ENCODE peak calls at places on chromosomes 12 and 14, in six cellular contexts. H is OCI-LY7, Z is PC-3, K is body of pancreas, T is right lobe of liver, A is A549. F is an unnamed sample. For H3K4me1, the result is how much of the 10 kb centered on the place peaks cover.

GRCh38 chr12:80404629-80405028 is 39.4 kb upstream of the PTPRQ start:
- DNase-seq in H (no peak), Z (peak), K (no peak), T (no peak), A (no peak), F (no peak)

GRCh38 chr14:104294628-104294982 is 156.2 kb downstream of the KIF26A start:
- DNase-seq in H (no peak), Z (no peak), K (no peak), T (peak), A (no peak), F (no peak)

GRCh38 chr12:47651368-47652254 is 54.2 kb downstream of the RPAP3 start:
- DNase-seq in H (peak), Z (peak), K (peak), T (peak), A (peak), F (no peak)

GRCh38 chr14:86464386-86464785 is 934.4 kb downstream of the FLRT2 start:
- DNase-seq in H (no peak), Z (no peak), K (no peak), T (no peak), A (no peak), F (no peak)

GRCh38 chr14:101506211-101506920 is 54.9 kb upstream of the DIO3 start:
- DNase-seq in H (no peak), Z (no peak), K (peak), T (peak), A (no peak), F (no peak)

GRCh38 chr12:95608252-95609033 is 57.2 kb upstream of the USP44 start:
- DNase-seq in H (no peak), Z (peak), K (peak), T (peak), A (peak), F (peak)

GRCh38 chr12:45674583-45674982 is 54.9 kb upstream of the ARID2 start:
- DNase-seq in H (no peak), Z (peak), K (peak), T (no peak), A (peak), F (peak)

GRCh38 chr14:26173581-26173980 is 424.3 kb downstream of the NOVA1 start:
- DNase-seq in H (no peak), Z (peak), K (no peak), T (no peak), A (no peak), F (no peak)

GRCh38 chr12:119334459-119335170 is at the start of gene CCDC60:
- DNase-seq in H (no peak), Z (no peak), K (peak), T (peak), A (no peak), F (no peak)

GRCh38 chr14:95064734-95065133 is 92.6 kb downstream of the DICER1 start:
- DNase-seq in H (no peak), Z (no peak), K (no peak), T (no peak), A (no peak), F (no peak)

GRCh38 chr12:39807043-39807442 is 187.4 kb upstream of the ABCD2 start:
- DNase-seq in H (peak), Z (peak), K (no peak), T (no peak), A (peak), F (no peak)

GRCh38 chr12:59182191-59182590 is 261.9 kb upstream of the LRIG3 start:
- DNase-seq in H (no peak), Z (no peak), K (no peak), T (no peak), A (no peak), F (no peak)

GRCh38 chr14:33938131-33938949 is 12.5 kb downstream of the EGLN3 start:
- DNase-seq in H (no peak), Z (peak), K (peak), T (peak), A (peak), F (no peak)

GRCh38 chr12:93595336-93595735 is 22.9 kb downstream of the SOCS2 start:
- DNase-seq in H (no peak), Z (no peak), K (no peak), T (no peak), A (no peak), F (no peak)

GRCh38 chr12:31880340-31880739 is 78.9 kb upstream of the RESF1 start:
- DNase-seq in H (no peak), Z (no peak), K (no peak), T (no peak), A (no peak), F (no peak)

GRCh38 chr12:116222358-116222757 is 55.1 kb downstream of the MED13L start:
- DNase-seq in H (no peak), Z (peak), K (peak), T (peak), A (peak), F (peak)

GRCh38 chr12:104852102-104852501 is 106.0 kb downstream of the SLC41A2 start:
- DNase-seq in H (no peak), Z (no peak), K (no peak), T (no peak), A (no peak), F (no peak)

GRCh38 chr12:77687346-77687745 is 143.3 kb upstream of the NAV3 start:
- DNase-seq in H (no peak), Z (no peak), K (no peak), T (no peak), A (no peak), F (no peak)

GRCh38 chr12:96719671-96720362 is 187.2 kb upstream of the NEDD1 start:
- DNase-seq in H (peak), Z (peak), K (no peak), T (no peak), A (no peak), F (no peak)

GRCh38 chr12:90017316-90017715 is 308.7 kb upstream of the ATP2B1 start:
- DNase-seq in H (no peak), Z (no peak), K (no peak), T (no peak), A (no peak), F (no peak)

GRCh38 chr12:53097564-53098353 is at the start of gene IGFBP6:
- DNase-seq in H (peak), Z (peak), K (peak), T (peak), A (peak), F (no peak)

GRCh38 chr14:67694791-67695393 is 672 bp downstream of the RDH11 start:
- DNase-seq in H (peak), Z (peak), K (peak), T (peak), A (peak), F (peak)

GRCh38 chr12:132210223-132211055 is 66.2 kb downstream of the NOC4L start:
- DNase-seq in H (no peak), Z (peak), K (no peak), T (no peak), A (no peak), F (no peak)

GRCh38 chr12:57985685-57986084 is 44.3 kb downstream of the ATP23 start:
- DNase-seq in H (no peak), Z (no peak), K (no peak), T (no peak), A (no peak), F (no peak)

GRCh38 chr12:100267603-100268281 is 765 bp downstream of the SCYL2 start:
- DNase-seq in H (no peak), Z (peak), K (no peak), T (no peak), A (no peak), F (no peak)

GRCh38 chr14:104970231-104971068 is 7.7 kb downstream of the AHNAK2 start:
- DNase-seq in H (no peak), Z (peak), K (no peak), T (no peak), A (peak), F (no peak)

GRCh38 chr14:103189481-103190470 is 66.5 kb downstream of the TNFAIP2 start:
- DNase-seq in H (no peak), Z (no peak), K (no peak), T (no peak), A (no peak), F (no peak)

GRCh38 chr14:100304825-100305445 is 1.3 kb downstream of the SLC25A29 start:
- DNase-seq in H (no peak), Z (peak), K (peak), T (peak), A (peak), F (no peak)

GRCh38 chr12:60172696-60173095 is 576.9 kb downstream of the SLC16A7 start:
- DNase-seq in H (no peak), Z (peak), K (peak), T (no peak), A (no peak), F (no peak)

GRCh38 chr14:100190126-100190525 is 30.7 kb upstream of the DEGS2 start:
- DNase-seq in H (no peak), Z (peak), K (no peak), T (no peak), A (no peak), F (no peak)

GRCh38 chr12:109840349-109841073 is 7.3 kb upstream of the TRPV4 start:
- DNase-seq in H (no peak), Z (peak), K (no peak), T (no peak), A (peak), F (no peak)

GRCh38 chr14:39025810-39026627 is 77.0 kb downstream of the SEC23A start:
- DNase-seq in H (no peak), Z (no peak), K (no peak), T (no peak), A (no peak), F (no peak)

DNA sequence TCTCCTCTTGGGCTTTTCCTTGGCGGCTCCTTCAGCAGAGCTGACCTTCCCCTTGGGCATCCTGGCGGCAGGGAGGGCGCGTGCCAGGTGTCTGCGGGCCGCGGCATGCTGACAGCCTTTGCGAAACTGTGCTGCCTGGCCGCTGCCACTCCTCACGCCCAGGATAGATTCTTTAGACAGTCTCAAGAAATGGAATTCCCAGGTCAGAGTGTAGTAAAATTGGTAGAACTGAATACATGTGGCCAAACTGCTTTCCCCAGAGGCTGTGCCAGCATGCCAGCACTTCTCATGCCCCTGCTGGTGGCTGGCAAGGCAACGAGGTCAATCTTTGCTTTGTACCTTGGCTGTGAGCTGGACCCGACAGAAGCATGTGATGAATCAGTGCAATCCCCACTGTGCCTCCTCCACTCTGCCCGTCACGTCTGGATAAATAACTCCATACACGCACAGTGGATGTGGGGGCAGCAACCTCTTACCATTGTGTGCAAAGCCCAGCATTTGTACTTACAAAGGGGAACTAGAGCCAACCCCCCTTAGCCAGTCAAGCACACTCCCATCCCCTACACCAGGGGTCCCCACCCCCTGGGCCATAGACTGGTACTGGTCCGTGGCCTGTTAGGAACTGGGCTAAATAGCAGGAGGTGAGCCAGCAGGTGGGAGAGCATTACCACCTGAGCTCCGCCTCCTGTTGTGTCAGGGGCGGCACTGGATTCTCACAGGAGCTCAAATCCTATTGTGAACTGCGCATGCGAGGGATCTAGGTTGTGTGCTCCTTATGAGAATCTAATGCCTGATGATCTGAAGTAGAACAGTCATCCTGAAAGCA is 90.9 kb downstream of the ACTN1 start:
- DNase-seq in H (no peak), Z (no peak), K (peak), T (peak), A (no peak), F (no peak)
- H3K4me1 ChIP-seq in H (under half), Z (under half), K (under half), T (under half), A (under half), F (under half)

GRCh38 chr14:75995372-75996041 is 9.9 kb downstream of the IFT43 start:
- DNase-seq in H (no peak), Z (no peak), K (no peak), T (no peak), A (no peak), F (peak)
- H3K27ac ChIP-seq in H (no peak), Z (no peak), K (no peak), T (peak), A (no peak), F (peak)

GRCh38 chr12:51172515-51173431 is at the start of gene TFCP2:
- DNase-seq in H (peak), Z (peak), K (peak), T (peak), A (peak), F (peak)

GRCh38 chr12:51177897-51178296 is 5.0 kb upstream of the TFCP2 start:
- DNase-seq in H (no peak), Z (no peak), K (no peak), T (no peak), A (no peak), F (no peak)

GRCh38 chr12:51171884-51172514 is 936 bp downstream of the TFCP2 start:
- DNase-seq in H (peak), Z (peak), K (no peak), T (no peak), A (no peak), F (no peak)

GRCh38 chr12:51174501-51174900 is 1.6 kb upstream of the TFCP2 start:
- DNase-seq in H (no peak), Z (no peak), K (no peak), T (no peak), A (no peak), F (no peak)
- H3K4me1 ChIP-seq in H (under half), Z (under half), K (under half), T (under half), A (under half), F (under half)

GRCh38 chr12:6229224-6229748 is 29.1 kb downstream of the CD9 start:
- DNase-seq in H (no peak), Z (peak), K (no peak), T (no peak), A (no peak), F (no peak)

GRCh38 chr12:6228535-6229223 is 28.5 kb downstream of the CD9 start:
- DNase-seq in H (no peak), Z (peak), K (no peak), T (no peak), A (no peak), F (no peak)

GRCh38 chr12:6231359-6232268 is 31.4 kb downstream of the CD9 start:
- DNase-seq in H (no peak), Z (peak), K (no peak), T (no peak), A (no peak), F (no peak)

GRCh38 chr12:6230321-6231110 is 30.3 kb downstream of the CD9 start:
- DNase-seq in H (peak), Z (peak), K (peak), T (peak), A (no peak), F (no peak)

GRCh38 chr12:6229823-6230222 is 29.6 kb downstream of the CD9 start:
- DNase-seq in H (no peak), Z (peak), K (no peak), T (no peak), A (no peak), F (peak)
- H3K27ac ChIP-seq in H (no peak), Z (peak), K (peak), T (no peak), A (no peak), F (peak)

GRCh38 chr12:54375258-54375579 is 9.3 kb downstream of the ZNF385A start:
- DNase-seq in H (no peak), Z (no peak), K (no peak), T (no peak), A (no peak), F (no peak)

GRCh38 chr12:54376596-54377468 is 7.7 kb downstream of the ZNF385A start:
- DNase-seq in H (no peak), Z (no peak), K (no peak), T (no peak), A (no peak), F (no peak)

GRCh38 chr12:54373619-54374554 is 9.6 kb upstream of the GPR84 start:
- DNase-seq in H (no peak), Z (peak), K (no peak), T (no peak), A (peak), F (no peak)

GRCh38 chr12:54372113-54372806 is 8.0 kb upstream of the GPR84 start:
- DNase-seq in H (no peak), Z (no peak), K (no peak), T (no peak), A (no peak), F (no peak)

GRCh38 chr12:54374555-54375257 is 9.8 kb downstream of the ZNF385A start:
- DNase-seq in H (no peak), Z (no peak), K (no peak), T (no peak), A (no peak), F (no peak)
- H3K4me1 ChIP-seq in H (under half), Z (under half), K (under half), T (under half), A (half or more), F (under half)

GRCh38 chr12:50401383-50402155 is 884 bp downstream of the LARP4 start:
- DNase-seq in H (peak), Z (peak), K (peak), T (no peak), A (peak), F (no peak)

GRCh38 chr12:50404307-50404706 is 3.6 kb downstream of the LARP4 start:
- DNase-seq in H (no peak), Z (peak), K (no peak), T (no peak), A (no peak), F (no peak)

GRCh38 chr12:50402270-50403000 is 1.8 kb downstream of the LARP4 start:
- DNase-seq in H (no peak), Z (peak), K (no peak), T (no peak), A (no peak), F (no peak)

GRCh38 chr12:50400638-50401382 is at the start of gene LARP4:
- DNase-seq in H (peak), Z (peak), K (peak), T (peak), A (peak), F (peak)

GRCh38 chr12:50403001-50403440 is 2.3 kb downstream of the LARP4 start:
- DNase-seq in H (peak), Z (no peak), K (no peak), T (no peak), A (no peak), F (no peak)
- H3K27ac ChIP-seq in H (peak), Z (peak), K (peak), T (peak), A (peak), F (peak)

DNA sequence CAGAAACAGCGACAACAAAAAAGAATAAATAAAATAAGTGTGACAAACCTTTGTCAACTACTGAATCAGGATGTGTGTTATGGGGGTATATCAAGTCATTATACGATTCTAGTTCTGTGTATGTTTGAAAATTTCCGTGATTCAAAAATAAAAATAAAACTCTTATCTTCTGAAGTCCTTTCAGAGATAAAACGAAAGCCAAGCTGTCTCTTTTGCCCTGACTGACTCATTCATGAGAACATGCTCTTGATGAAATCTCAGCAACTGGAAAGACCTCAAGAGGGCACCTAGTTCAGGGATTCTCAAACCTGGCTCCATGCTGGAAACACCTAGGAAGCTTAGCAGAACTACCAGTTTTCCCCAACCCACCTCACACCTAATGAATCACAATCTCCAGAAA is 9.2 kb downstream of the FOXN3 start:
- DNase-seq in H (no peak), Z (no peak), K (no peak), T (no peak), A (no peak), F (no peak)
- H3K4me1 ChIP-seq in H (half or more), Z (under half), K (under half), T (under half), A (under half), F (half or more)

GRCh38 chr12:2092354-2092753 is 39.6 kb downstream of the CACNA1C start:
- DNase-seq in H (no peak), Z (no peak), K (no peak), T (no peak), A (no peak), F (no peak)
- H3K27ac ChIP-seq in H (no peak), Z (no peak), K (no peak), T (no peak), A (no peak), F (peak)

GRCh38 chr12:108119126-108119973 is 9.7 kb upstream of the WSCD2 start:
- DNase-seq in H (no peak), Z (no peak), K (no peak), T (no peak), A (no peak), F (no peak)

GRCh38 chr12:108117163-108117849 is 11.8 kb upstream of the WSCD2 start:
- DNase-seq in H (no peak), Z (no peak), K (no peak), T (no peak), A (peak), F (no peak)

GRCh38 chr12:108115746-108116125 is 13.4 kb upstream of the WSCD2 start:
- DNase-seq in H (no peak), Z (no peak), K (no peak), T (no peak), A (no peak), F (no peak)

GRCh38 chr12:108116254-108116653 is 12.8 kb upstream of the WSCD2 start:
- DNase-seq in H (no peak), Z (no peak), K (no peak), T (no peak), A (no peak), F (no peak)

DNA sequence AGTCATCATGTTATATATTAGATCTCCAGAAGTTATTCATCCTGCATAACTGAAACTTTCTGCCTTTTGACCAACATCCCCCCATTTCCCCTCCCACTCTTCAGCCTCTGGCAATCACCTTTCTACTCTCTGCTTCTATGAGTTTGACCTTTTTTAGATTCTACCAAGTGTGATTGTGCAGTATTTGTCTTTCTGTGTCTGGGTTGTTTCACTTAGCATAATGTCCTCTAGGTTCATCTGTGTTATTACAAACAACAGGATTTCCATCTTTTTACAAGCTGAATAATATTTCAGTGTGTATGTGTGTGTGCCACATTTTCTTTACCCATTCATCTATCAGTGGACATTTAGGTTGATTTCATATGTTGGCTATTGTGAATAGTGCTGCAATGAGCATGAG is 11.2 kb upstream of the WSCD2 start:
- DNase-seq in H (no peak), Z (no peak), K (no peak), T (no peak), A (no peak), F (no peak)
- H3K4me1 ChIP-seq in H (under half), Z (under half), K (under half), T (under half), A (under half), F (under half)

F was measured in thoracic aorta.